ENCODE peak calls at places on chromosomes 16 and 17, in five cellular contexts. E is fibroblast of lung, K is mammary epithelial cell, N is keratinocyte, U is H9. T is an unnamed sample.

GRCh38 chr17:10051112-10051511 is 146.0 kb upstream of the RCVRN start:
- DNase-seq in E (no peak), K (no peak), N (no peak), U (no peak), T (no peak)

GRCh38 chr17:17076066-17076465 is 33.8 kb downstream of the MPRIP start:
- DNase-seq in E (no peak), K (no peak), N (no peak), U (no peak), T (no peak)

GRCh38 chr16:22120440-22120839 is 28.1 kb downstream of the VWA3A start:
- DNase-seq in E (no peak), K (no peak), N (no peak), U (no peak), T (no peak)

GRCh38 chr16:55418586-55418985 is 60.4 kb upstream of the MMP2 start:
- DNase-seq in E (no peak), K (no peak), N (no peak), U (peak), T (peak)

GRCh38 chr17:61467416-61468262 is 15.4 kb downstream of the TBX4 start:
- DNase-seq in E (peak), K (peak), N (no peak), U (peak), T (peak)

GRCh38 chr17:17774009-17774881 is 62.5 kb downstream of the SREBF1 start:
- DNase-seq in E (peak), K (peak), N (peak), U (no peak), T (no peak)

GRCh38 chr17:55466671-55467070 is 44.6 kb downstream of the SMIM36 start:
- DNase-seq in E (no peak), K (no peak), N (no peak), U (peak), T (no peak)

GRCh38 chr16:87608400-87608985 is 6.2 kb downstream of the JPH3 start:
- DNase-seq in E (peak), K (peak), N (peak), U (peak), T (peak)

GRCh38 chr17:28716740-28717577 is 709 bp downstream of the RAB34 start:
- DNase-seq in E (peak), K (peak), N (no peak), U (peak), T (peak)

GRCh38 chr16:15636392-15636873 is 6.5 kb downstream of the MARF1 start:
- DNase-seq in E (no peak), K (no peak), N (no peak), U (no peak), T (no peak)

GRCh38 chr17:63843387-63844292 is 1.2 kb upstream of the SMARCD2 start:
- DNase-seq in E (peak), K (peak), N (no peak), U (no peak), T (no peak)

GRCh38 chr17:36851230-36851629 is 86.0 kb upstream of the LHX1 start:
- DNase-seq in E (no peak), K (peak), N (peak), U (no peak), T (no peak)

GRCh38 chr16:1993731-1994131 is 4.0 kb downstream of the SYNGR3 start:
- DNase-seq in E (no peak), K (peak), N (no peak), U (no peak), T (no peak)

GRCh38 chr17:57819867-57820266 is 30.0 kb downstream of the MRPS23 start:
- DNase-seq in E (no peak), K (no peak), N (no peak), U (no peak), T (no peak)

DNA sequence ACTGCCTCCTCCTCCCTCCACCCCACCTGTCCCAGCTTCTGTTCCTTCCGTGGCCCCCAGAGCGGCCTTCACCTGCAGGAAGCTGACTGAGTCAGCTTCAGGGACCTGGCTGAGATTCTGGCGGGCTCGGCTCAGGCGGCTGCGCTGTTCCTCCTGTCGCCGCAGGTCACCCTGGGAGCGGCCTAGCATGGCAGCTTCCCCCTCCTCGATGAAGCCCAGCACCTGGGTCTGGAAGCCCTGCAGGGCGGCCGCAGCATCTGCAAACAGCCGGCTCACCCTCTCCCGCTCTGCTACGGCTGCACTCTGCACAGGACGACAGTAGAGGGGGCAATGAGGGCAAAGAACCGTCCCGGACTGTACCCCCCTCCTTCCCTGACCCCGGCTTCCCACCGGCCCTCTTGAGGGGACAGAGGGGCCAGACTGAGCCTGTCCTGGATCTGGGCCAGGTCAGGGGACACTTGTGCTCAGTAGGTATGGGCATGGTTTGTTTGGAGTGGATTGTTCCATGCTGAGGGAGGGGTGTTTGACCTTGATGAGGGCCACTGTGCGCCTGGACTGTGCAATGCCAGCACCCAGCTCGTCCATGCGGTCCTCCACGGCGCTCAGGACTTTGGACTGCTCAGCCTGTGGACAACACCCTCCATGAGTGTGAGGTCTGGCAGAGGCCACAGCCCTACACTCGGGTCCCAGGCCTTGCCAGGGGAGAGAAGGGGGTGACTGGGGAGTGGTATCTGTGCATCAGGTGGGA is 2.0 kb downstream of the TRIM47 start:
- DNase-seq in E (no peak), K (peak), N (peak), U (peak), T (peak)
- H3K9ac ChIP-seq in E (peak), K (peak), N (peak), U (no peak), T (no peak)

GRCh38 chr16:70250748-70251650 is 741 bp downstream of the EXOSC6 start:
- DNase-seq in E (peak), K (peak), N (no peak), U (peak), T (peak)
- TF ChIP-seq CTCF in E (no peak), K (no peak), N (peak), U (no peak), T (no peak)

GRCh38 chr16:23229714-23230113 is 47.2 kb downstream of the SCNN1G start:
- DNase-seq in E (no peak), K (no peak), N (no peak), U (no peak), T (no peak)

GRCh38 chr16:23232806-23233205 is 50.3 kb downstream of the SCNN1G start:
- DNase-seq in E (no peak), K (no peak), N (no peak), U (no peak), T (no peak)

GRCh38 chr16:23240994-23241393 is 58.4 kb downstream of the SCNN1G start:
- DNase-seq in E (no peak), K (no peak), N (no peak), U (no peak), T (no peak)

GRCh38 chr16:23236983-23237382 is 54.4 kb downstream of the SCNN1G start:
- DNase-seq in E (no peak), K (no peak), N (no peak), U (no peak), T (no peak)

DNA sequence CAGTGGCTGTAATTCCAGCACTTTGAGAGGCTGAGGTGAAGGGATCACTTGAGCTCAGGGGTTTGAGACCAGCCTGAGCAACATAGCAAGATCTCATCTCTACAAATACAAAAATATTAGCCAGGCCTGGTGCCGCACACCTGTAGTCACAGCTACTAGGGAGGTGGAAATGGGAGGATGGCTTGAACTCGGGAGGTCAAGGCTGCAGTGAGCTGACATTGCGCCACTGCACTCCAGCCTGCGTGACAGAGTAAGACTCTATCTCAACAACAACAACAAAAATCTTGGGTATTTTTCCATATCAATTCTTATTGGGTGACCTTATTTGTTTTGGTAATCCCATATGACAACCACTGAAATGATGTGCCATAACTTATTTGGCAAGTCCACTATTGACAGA is 52.6 kb downstream of the SCNN1G start:
- DNase-seq in E (no peak), K (no peak), N (no peak), U (no peak), T (no peak)
- H3K9ac ChIP-seq in E (no peak), K (no peak), N (no peak), U (no peak), T (no peak)

DNA sequence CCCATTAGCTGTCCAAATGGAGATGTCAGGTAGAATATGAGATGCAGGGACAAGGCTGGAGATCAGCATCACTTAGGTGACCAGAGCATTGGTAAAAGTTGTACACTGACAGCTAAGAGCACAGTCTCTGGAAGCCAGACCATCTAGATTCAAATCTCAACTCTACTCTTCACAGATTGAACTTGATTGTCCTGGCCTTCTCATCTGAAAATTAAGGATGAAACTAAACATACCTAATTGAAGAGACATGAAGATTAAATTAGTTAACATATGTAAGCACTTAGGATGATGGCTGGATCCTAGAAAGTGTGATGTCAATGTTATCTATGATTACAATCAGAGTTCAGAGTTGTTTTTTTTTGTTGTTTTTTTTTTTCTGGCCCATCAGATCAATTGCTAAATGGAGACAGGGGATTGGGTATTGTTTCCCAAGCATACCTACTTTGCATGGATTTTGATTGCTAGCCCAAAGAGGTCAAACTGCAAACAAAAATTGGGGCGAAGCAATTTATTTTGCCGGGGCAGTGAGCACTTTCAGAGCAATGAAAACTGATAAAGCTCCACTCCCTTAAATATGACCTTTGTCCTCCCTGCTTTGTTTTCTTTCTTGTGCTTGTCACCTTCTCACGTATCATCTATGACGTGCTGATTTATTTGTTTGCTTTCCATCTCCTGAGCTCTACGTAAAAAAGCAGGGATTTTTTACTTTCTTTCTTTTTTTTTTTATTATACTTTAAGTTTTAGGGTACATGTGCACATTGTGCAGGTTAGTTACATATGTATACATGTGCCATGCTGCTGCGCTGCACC is 217.6 kb upstream of the CPHXL start:
- DNase-seq in E (no peak), K (no peak), N (no peak), U (no peak), T (no peak)
- TF ChIP-seq CTCF in E (no peak), K (no peak), N (no peak), U (no peak), T (no peak)

DNA sequence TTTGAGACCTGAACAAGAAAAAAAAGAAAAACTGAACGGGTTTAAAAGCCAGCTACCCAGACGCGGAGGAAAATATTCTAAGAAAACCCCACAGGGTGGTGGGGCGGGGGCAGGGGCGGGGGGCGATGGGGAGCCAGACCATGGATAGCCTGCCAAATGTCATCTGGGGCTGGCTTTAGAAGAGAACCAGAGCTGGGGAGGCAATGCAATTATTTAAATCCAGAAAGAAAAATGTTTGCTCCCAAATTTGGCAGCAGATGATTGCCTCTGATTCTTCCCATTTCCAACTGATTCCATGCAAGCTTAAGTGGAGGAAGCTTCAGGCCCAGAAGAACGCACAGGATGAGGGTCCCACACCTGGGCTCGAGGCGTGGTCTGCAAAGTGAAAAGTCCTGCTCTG is 34.8 kb downstream of the ZNF423 start:
- DNase-seq in E (no peak), K (no peak), N (no peak), U (no peak), T (no peak)
- H3K9ac ChIP-seq in E (no peak), K (no peak), N (no peak), U (peak), T (no peak)

GRCh38 chr17:4004517-4005295 is 40.5 kb upstream of the ATP2A3 start:
- DNase-seq in E (peak), K (no peak), N (no peak), U (peak), T (peak)
- TF ChIP-seq CTCF in E (peak), K (peak), N (peak), U (peak), T (peak)

DNA sequence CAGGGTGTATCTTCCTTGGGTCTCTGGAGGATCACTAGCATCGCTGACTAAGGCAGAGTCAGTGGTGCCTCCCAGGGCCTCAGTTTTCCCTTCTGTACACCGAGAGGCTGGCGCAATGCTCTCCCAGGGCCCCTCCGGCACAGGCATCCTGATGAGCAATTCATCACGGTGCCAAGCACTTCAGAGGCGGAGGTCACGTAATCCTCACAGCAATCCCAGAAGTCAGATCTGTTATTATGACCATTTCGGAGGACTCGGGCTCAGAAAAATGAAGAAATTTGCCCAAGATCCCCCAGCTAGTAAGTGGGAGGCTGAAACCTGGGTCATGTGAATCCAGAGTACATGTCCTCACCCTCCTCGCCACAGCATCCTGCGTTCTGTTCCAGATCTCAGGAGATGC is 46.5 kb downstream of the AIPL1 start:
- DNase-seq in E (no peak), K (no peak), N (no peak), U (no peak), T (no peak)
- H3K9ac ChIP-seq in E (no peak), K (no peak), N (no peak), U (no peak), T (no peak)

GRCh38 chr17:22310717-22311686 is 618.7 kb downstream of the KCNJ18 start:
- DNase-seq in E (no peak), K (no peak), N (no peak), U (no peak), T (no peak)
- TF ChIP-seq CTCF in E (no peak), K (no peak), N (no peak), U (no peak), T (no peak)

GRCh38 chr17:66460558-66460957 is 158.1 kb downstream of the PRKCA start:
- DNase-seq in E (no peak), K (no peak), N (no peak), U (no peak), T (no peak)
- H3K9ac ChIP-seq in E (no peak), K (no peak), N (peak), U (no peak), T (no peak)

DNA sequence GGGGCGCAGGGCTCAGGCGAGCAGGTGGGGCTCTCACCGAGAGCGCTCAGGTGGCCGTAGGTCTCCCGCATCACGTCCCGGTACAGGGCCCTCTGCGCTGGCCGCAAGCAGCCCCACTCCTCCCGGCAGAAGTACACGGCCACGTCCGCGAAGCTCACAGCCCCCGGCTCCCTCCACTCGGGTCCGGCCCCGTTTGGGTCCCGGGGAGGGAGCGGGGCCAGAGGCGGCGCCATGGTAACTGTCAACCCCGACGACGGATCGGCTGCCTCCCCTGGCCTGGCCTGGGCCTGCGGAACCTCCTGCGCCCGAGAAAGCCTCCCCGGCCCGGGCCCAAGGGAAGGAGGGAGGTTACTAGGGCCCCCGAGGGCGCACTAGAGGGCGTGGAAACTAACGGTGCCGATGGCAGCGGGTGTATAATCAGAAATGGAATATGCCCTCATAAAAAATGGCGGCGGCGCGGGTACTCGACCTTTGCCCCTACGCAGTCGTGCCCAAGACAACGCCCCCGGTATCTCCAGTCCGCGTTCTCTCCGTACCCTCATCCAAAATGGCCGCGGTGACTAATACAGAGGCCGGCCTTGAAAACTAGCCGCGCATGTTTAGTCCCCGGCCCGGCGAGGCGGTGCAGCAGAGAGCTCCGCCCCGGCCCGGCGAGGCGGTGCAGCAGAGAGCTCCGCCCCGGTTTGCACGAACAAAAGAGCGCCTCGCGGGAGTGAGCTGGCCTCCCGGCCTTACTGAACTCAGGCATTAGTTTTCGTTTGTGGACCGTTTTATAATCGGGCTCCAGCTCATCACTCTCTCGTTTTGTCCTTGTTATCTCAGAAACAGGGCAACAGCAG is at the start of gene ZNF764:
- DNase-seq in E (peak), K (peak), N (peak), U (peak), T (peak)
- TF ChIP-seq CTCF in E (no peak), K (peak), N (no peak), U (no peak), T (no peak)